ENCODE peak calls at places on chromosome 4, in nine cellular contexts. V is esophagus muscularis mucosa, K is RWPE1, L is uterus, O is HFF-Myc, T is kidney, S is HCT116, X is H9, B is lower lobe of right lung. W is an unnamed sample.

GRCh38 chr4:3436798-3437581 is 4.8 kb upstream of the HGFAC start:
- DNase-seq in V (no peak), K (peak; percentile 88), L (no peak), O (peak; percentile 33), T (peak; percentile 90), S (peak; percentile 62), X (no peak), B (no peak), W (no peak)

GRCh38 chr4:76058888-76059426 is 15.6 kb upstream of the ART3 start:
- DNase-seq in V (no peak), K (no peak), L (no peak), O (no peak), T (no peak), S (no peak), X (no peak), B (no peak), W (no peak)

GRCh38 chr4:80017125-80017854 is 55.7 kb downstream of the ANTXR2 start:
- DNase-seq in V (no peak), K (peak; percentile 20), L (no peak), O (peak; percentile 66), T (no peak), S (no peak), X (no peak), B (no peak), W (no peak)

GRCh38 chr4:52126946-52127345 is 75.8 kb downstream of the SPATA18 start:
- DNase-seq in V (no peak), K (peak; percentile 6), L (no peak), O (no peak), T (no peak), S (no peak), X (no peak), B (no peak), W (no peak)

GRCh38 chr4:123229326-123229725 is 167.3 kb upstream of the SPRY1 start:
- DNase-seq in V (no peak), K (no peak), L (no peak), O (no peak), T (no peak), S (no peak), X (no peak), B (no peak), W (no peak)

GRCh38 chr4:55636622-55636999 is 513 bp upstream of the NMU start:
- DNase-seq in V (no peak), K (no peak), L (no peak), O (no peak), T (no peak), S (no peak), X (peak; percentile 35), B (no peak), W (no peak)

GRCh38 chr4:133808151-133808550 is 393.4 kb downstream of the PABPC4L start:
- DNase-seq in V (no peak), K (no peak), L (no peak), O (no peak), T (no peak), S (no peak), X (no peak), B (no peak), W (no peak)

GRCh38 chr4:148026022-148026421 is 294.1 kb downstream of the ARHGAP10 start:
- DNase-seq in V (no peak), K (no peak), L (no peak), O (no peak), T (no peak), S (no peak), X (no peak), B (no peak), W (no peak)

GRCh38 chr4:101695176-101695575 is 95.4 kb upstream of the BANK1 start:
- DNase-seq in V (no peak), K (peak; percentile 11), L (no peak), O (no peak), T (no peak), S (no peak), X (no peak), B (no peak), W (no peak)

GRCh38 chr4:145289403-145290076 is 109.2 kb upstream of the OTUD4 start:
- DNase-seq in V (no peak), K (no peak), L (no peak), O (no peak), T (no peak), S (no peak), X (no peak), B (no peak), W (no peak)

GRCh38 chr4:77193511-77194236 is 36.7 kb downstream of the CCNG2 start:
- DNase-seq in V (no peak), K (no peak), L (peak; percentile 19), O (no peak), T (peak; percentile 72), S (no peak), X (peak; percentile 91), B (peak; percentile 86), W (peak; percentile 95)

GRCh38 chr4:133720001-133720400 is 481.6 kb downstream of the PABPC4L start:
- DNase-seq in V (no peak), K (no peak), L (no peak), O (no peak), T (no peak), S (no peak), X (no peak), B (no peak), W (no peak)

GRCh38 chr4:99552872-99553271 is 11.0 kb downstream of the TRMT10A start:
- DNase-seq in V (no peak), K (no peak), L (no peak), O (no peak), T (no peak), S (no peak), X (no peak), B (no peak), W (no peak)

GRCh38 chr4:139184129-139184528 is 7.1 kb upstream of the ELF2 start:
- DNase-seq in V (no peak), K (no peak), L (no peak), O (no peak), T (no peak), S (no peak), X (no peak), B (no peak), W (no peak)

GRCh38 chr4:101774807-101775206 is 15.7 kb upstream of the BANK1 start:
- DNase-seq in V (no peak), K (no peak), L (no peak), O (peak; percentile 1), T (no peak), S (no peak), X (no peak), B (no peak), W (no peak)

GRCh38 chr4:139177049-139177887 is at the start of gene ELF2:
- DNase-seq in V (peak; percentile 97), K (peak; percentile 92), L (peak; percentile 92), O (no peak), T (peak; percentile 98), S (peak; percentile 73), X (peak; percentile 94), B (peak; percentile 95), W (peak; percentile 98)

GRCh38 chr4:683982-684571 is 4.9 kb downstream of the SLC49A3 start:
- DNase-seq in V (no peak), K (no peak), L (no peak), O (no peak), T (peak; percentile 84), S (peak; percentile 51), X (peak; percentile 89), B (peak; percentile 76), W (peak; percentile 86)

GRCh38 chr4:154720618-154721267 is 23.1 kb upstream of the LRAT start:
- DNase-seq in V (no peak), K (no peak), L (no peak), O (no peak), T (no peak), S (no peak), X (peak; percentile 41), B (no peak), W (no peak)
- TF ChIP-seq CTCF in V (no peak), K (no peak), L (no peak), O (no peak), T (no peak), S (no peak), X (peak; percentile 33), B (no peak), W (no peak)

DNA sequence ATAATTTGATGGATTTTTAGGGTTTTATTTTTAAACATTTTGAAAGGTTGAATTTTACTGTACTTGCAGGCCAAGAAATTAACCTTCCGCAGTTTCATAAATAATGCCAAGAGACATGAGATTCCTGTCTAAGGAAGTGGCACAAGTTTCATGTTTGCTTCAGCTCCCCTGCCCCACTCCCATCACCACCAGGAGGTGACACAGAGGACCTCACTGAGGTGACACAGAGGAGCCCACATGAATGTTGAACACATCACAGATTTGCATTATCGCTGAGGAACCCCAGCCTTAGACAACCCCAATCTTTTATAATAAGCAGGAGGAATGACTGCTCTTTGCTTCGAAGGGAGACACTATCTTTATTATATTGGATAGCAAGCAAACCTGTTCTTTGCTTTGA is 491.4 kb upstream of the ATOH1 start:
- DNase-seq in V (no peak), K (no peak), L (no peak), O (no peak), T (no peak), S (no peak), X (no peak), B (no peak), W (no peak)
- TF ChIP-seq CTCF in V (no peak), K (no peak), L (no peak), O (no peak), T (no peak), S (peak; percentile 13), X (no peak), B (no peak), W (no peak)

GRCh38 chr4:89724716-89725115 is 112.2 kb downstream of the SNCA start:
- DNase-seq in V (no peak), K (peak; percentile 60), L (no peak), O (no peak), T (no peak), S (no peak), X (no peak), B (no peak), W (no peak)
- TF ChIP-seq CTCF in V (no peak), K (no peak), L (no peak), O (no peak), T (no peak), S (no peak), X (no peak), B (no peak), W (no peak)

GRCh38 chr4:39446842-39447573 is 11.7 kb downstream of the RPL9 start:
- DNase-seq in V (no peak), K (peak; percentile 60), L (peak; percentile 29), O (no peak), T (peak; percentile 90), S (no peak), X (peak; percentile 82), B (peak; percentile 81), W (peak; percentile 92)
- TF ChIP-seq CTCF in V (peak; percentile 36), K (no peak), L (peak; percentile 5), O (peak; percentile 21), T (no peak), S (no peak), X (no peak), B (peak; percentile 27), W (peak; percentile 25)

GRCh38 chr4:158710814-158711213 is 12.4 kb downstream of the PPID start:
- DNase-seq in V (no peak), K (no peak), L (no peak), O (no peak), T (no peak), S (no peak), X (no peak), B (no peak), W (no peak)
- TF ChIP-seq CTCF in V (peak; percentile 20), K (peak; percentile 20), L (no peak), O (peak; percentile 7), T (peak; percentile 14), S (no peak), X (peak; percentile 29), B (no peak), W (no peak)

W was measured in spleen.